ENCODE peak calls at places on chromosome 4, in eight cellular contexts. S, D, R, U, Q, B, A and L are unnamed samples.

GRCh38 chr4:106914223-106914622 is 121.9 kb downstream of the DKK2 start:
- DNase-seq in U (no peak), D (peak; percentile 12), S (no peak), B (no peak), R (no peak), Q (no peak), A (peak; percentile 9), L (peak; percentile 89)

GRCh38 chr4:158849681-158850080 is 80.9 kb downstream of the FNIP2 start:
- DNase-seq in R (no peak), A (no peak), S (no peak), U (no peak), B (no peak), Q (no peak), D (no peak), L (no peak)

GRCh38 chr4:88211473-88212252 is 53.2 kb upstream of the ABCG2 start:
- DNase-seq in S (peak; percentile 28), A (peak; percentile 49), U (peak; percentile 65), Q (peak; percentile 43), R (peak; percentile 62), D (peak; percentile 62), B (no peak), L (peak; percentile 36)

GRCh38 chr4:121822796-121823504 is 733 bp downstream of the CCNA2 start:
- DNase-seq in D (peak; percentile 30), R (peak; percentile 68), Q (no peak), S (no peak), A (no peak), U (peak; percentile 24), B (peak; percentile 22), L (no peak)

GRCh38 chr4:139658983-139659382 is 6.6 kb upstream of the MGST2 start:
- DNase-seq in D (no peak), Q (no peak), S (no peak), U (no peak), B (no peak), A (no peak), R (no peak), L (no peak)

GRCh38 chr4:78659264-78659663 is 107.7 kb downstream of the ANXA3 start:
- DNase-seq in R (no peak), U (no peak), A (peak; percentile 78), B (no peak), S (peak; percentile 23), D (peak; percentile 56), Q (no peak), L (peak; percentile 62)

GRCh38 chr4:119237201-119237600 is 24.7 kb downstream of the USP53 start:
- DNase-seq in S (no peak), A (no peak), R (no peak), Q (no peak), U (no peak), D (no peak), B (no peak), L (no peak)

GRCh38 chr4:101647710-101648034 is 142.9 kb upstream of the BANK1 start:
- DNase-seq in A (no peak), R (no peak), U (no peak), Q (no peak), S (no peak), D (no peak), B (no peak), L (no peak)

GRCh38 chr4:6659897-6660296 is 19.4 kb downstream of the MRFAP1 start:
- DNase-seq in D (no peak), B (no peak), A (no peak), Q (no peak), S (no peak), U (no peak), R (no peak), L (no peak)

GRCh38 chr4:53974561-53974960 is 89.8 kb downstream of the CHIC2 start:
- DNase-seq in S (no peak), U (peak; percentile 27), D (no peak), R (no peak), B (no peak), A (peak; percentile 18), Q (no peak), L (peak; percentile 19)

GRCh38 chr4:7608043-7608442 is 173.3 kb upstream of the PSAPL1 start:
- DNase-seq in Q (no peak), B (no peak), A (no peak), U (no peak), R (no peak), S (no peak), D (no peak), L (no peak)

GRCh38 chr4:19309365-19309764 is 942.3 kb upstream of the SLIT2 start:
- DNase-seq in R (peak; percentile 11), Q (no peak), D (peak; percentile 86), U (peak; percentile 49), B (no peak), S (peak; percentile 53), A (peak; percentile 75), L (peak; percentile 76)

GRCh38 chr4:90582087-90582486 is 454.9 kb downstream of the CCSER1 start:
- DNase-seq in U (no peak), S (no peak), A (no peak), B (no peak), D (no peak), R (no peak), Q (no peak), L (no peak)

GRCh38 chr4:94452476-94453300 is 946 bp downstream of the PDLIM5 start:
- DNase-seq in B (peak; percentile 81), Q (peak; percentile 83), R (peak; percentile 54), S (peak; percentile 53), A (peak; percentile 86), U (peak; percentile 63), D (peak; percentile 86), L (peak; percentile 83)

GRCh38 chr4:53313510-53313909 is 52.4 kb downstream of the SCFD2 start:
- DNase-seq in B (no peak), D (peak; percentile 77), A (peak; percentile 26), S (no peak), Q (no peak), U (peak; percentile 34), R (peak; percentile 37), L (peak; percentile 50)

GRCh38 chr4:77443941-77444340 is 161.7 kb upstream of the CXCL13 start:
- DNase-seq in A (peak; percentile 88), Q (no peak), B (no peak), U (no peak), R (no peak), D (peak; percentile 12), S (no peak), L (peak; percentile 77)

GRCh38 chr4:159360549-159360948 is 257.7 kb downstream of the RAPGEF2 start:
- DNase-seq in B (no peak), Q (no peak), D (peak; percentile 87), U (peak; percentile 79), S (peak; percentile 41), A (peak; percentile 94), R (no peak), L (peak; percentile 88)

GRCh38 chr4:8380511-8381415 is 59.8 kb downstream of the ACOX3 start:
- DNase-seq in B (no peak), A (no peak), D (no peak), Q (no peak), U (no peak), R (no peak), S (no peak), L (no peak)

DNA sequence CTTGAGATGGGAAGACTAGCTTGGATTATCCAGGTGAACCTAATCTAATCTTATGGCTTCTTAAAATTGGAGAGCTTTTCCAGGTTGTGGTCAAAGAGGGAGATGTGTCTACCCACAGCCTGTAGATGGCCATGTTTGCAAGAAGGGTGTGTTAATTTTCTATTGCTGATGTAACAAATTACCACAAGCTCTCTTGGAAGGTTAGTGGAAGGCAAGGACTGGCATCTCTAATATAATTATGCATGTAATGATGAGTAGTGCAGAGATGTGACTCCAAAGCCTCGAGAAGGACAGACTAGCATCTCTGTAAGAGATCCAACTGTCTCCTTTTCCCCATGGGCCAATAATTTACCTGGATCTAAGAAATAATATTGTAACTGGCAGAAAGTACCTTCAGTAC is 3.2 kb upstream of the ADH1B start:
- DNase-seq in B (no peak), S (no peak), D (peak; percentile 19), R (no peak), A (peak; percentile 41), U (no peak), Q (no peak), L (peak; percentile 76)
- H3K4me3 ChIP-seq in B (no peak overlapping the region), S (no peak overlapping the region), D (no peak overlapping the region), R (no peak overlapping the region), A (no peak overlapping the region), U (no peak overlapping the region), Q (no peak overlapping the region), L (no peak overlapping the region)

DNA sequence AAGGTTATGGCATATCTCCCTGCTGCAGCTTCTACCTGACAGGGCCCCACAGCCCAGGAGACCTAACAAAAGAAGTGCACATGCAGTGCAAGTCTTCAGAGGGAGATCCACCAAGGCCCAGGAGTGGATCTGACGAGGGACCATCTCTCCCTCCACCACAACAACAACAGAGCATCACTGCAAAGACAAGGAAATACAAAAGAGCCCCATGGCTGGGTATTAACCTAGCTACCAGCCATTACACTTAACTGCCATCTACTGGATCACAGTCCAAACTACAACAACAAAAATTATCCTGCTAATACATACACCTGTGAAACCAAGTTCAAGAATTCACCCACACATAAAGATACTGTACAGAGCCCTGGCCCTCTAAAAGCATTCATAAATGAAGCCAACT is 280.2 kb upstream of the SLC7A11 start:
- DNase-seq in Q (no peak), A (peak; percentile 31), U (peak; percentile 9), S (no peak), D (peak; percentile 71), R (peak; percentile 39), B (no peak), L (peak; percentile 24)
- TF ChIP-seq CTCF in Q (no peak), A (peak; percentile 51), U (peak; percentile 55), S (peak; percentile 45), D (peak; percentile 69), R (peak; percentile 38), B (no peak), L (peak; percentile 66)

GRCh38 chr4:152937280-152937534 is 1.1 kb downstream of the FHDC1 start:
- DNase-seq in U (no peak), R (no peak), A (no peak), Q (no peak), S (no peak), D (no peak), B (no peak), L (no peak)
- H3K4me3 ChIP-seq in U (peak overlapping the region; percentile 57), R (no peak overlapping the region), A (peak overlapping the region; percentile 47), Q (peak overlapping the region; percentile 65), S (peak overlapping the region; percentile 57), D (peak overlapping the region; percentile 54), B (peak overlapping the region; percentile 46), L (peak overlapping the region; percentile 57)

GRCh38 chr4:61590881-61591280 is 390.8 kb downstream of the ADGRL3 start:
- DNase-seq in D (no peak), R (peak; percentile 2), Q (no peak), B (no peak), A (no peak), U (no peak), S (no peak), L (no peak)
- TF ChIP-seq CTCF in D (peak; percentile 49), R (peak; percentile 35), Q (no peak), B (no peak), A (no peak), U (peak; percentile 39), S (no peak), L (no peak)

GRCh38 chr4:167232805-167233522 is 1.3 kb downstream of the SPOCK3 start:
- DNase-seq in U (no peak), A (no peak), S (no peak), Q (no peak), B (no peak), R (no peak), D (no peak), L (no peak)
- H3K4me3 ChIP-seq in U (peak overlapping the region; percentile 68), A (no peak overlapping the region), S (peak overlapping the region; percentile 69), Q (no peak overlapping the region), B (peak overlapping the region; percentile 30), R (no peak overlapping the region), D (no peak overlapping the region), L (no peak overlapping the region)

DNA sequence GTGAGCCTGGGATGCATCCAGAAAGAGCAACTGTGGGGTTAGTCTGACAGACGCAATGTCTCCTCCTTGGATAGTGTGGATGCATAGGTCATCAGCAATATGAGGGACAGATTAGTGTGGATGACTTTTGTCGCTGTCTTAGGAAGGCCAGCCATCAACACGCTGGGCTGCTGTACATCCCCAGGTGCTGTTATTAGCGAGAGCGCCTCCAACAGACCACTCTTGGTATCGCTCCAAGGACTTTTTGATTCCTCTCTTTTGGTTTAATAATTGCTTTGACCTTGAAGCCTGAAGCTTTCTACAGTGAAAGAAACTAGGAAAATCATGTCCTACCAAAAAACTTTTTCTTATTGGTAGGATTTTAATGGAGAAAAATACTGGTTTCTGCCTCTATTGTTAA is 76.7 kb downstream of the TMEM131L start:
- DNase-seq in D (no peak), A (no peak), R (no peak), S (no peak), Q (no peak), B (no peak), U (no peak), L (no peak)
- TF ChIP-seq CTCF in D (peak; percentile 12), A (peak; percentile 7), R (no peak), S (peak; percentile 8), Q (no peak), B (no peak), U (peak; percentile 36), L (no peak)